ENCODE peak calls at places on chromosomes 3 and 15, in nine cellular contexts. C is stimulated activated CD4-positive, alpha-beta T cell treated with anti-CD3 and anti-CD28 coated beads, TNF-alpha, amount 100 ng/mL, for 4 hours; D is hepatic stellate cell; S is M059J; X is MV-4-11; A is stimulated activated CD8-positive, alpha-beta memory T cell treated with anti-CD3 and anti-CD28 coated beads, Interleukin-12 subunit alpha, Interleukin-12 subunit beta, amount 100 ng/mL, for 1 hour; B is osteocyte; R is GM12891; G is GM04504. O is an unnamed sample.
A peak's percentile ranks its signal among the peaks of the same experiment; 100 is the strongest.

GRCh38 chr15:26561994-26562730 is 210.7 kb downstream of the GABRB3 start:
- DNase-seq in C (no peak), D (no peak), S (no peak), X (no peak), A (no peak), B (no peak), R (no peak), G (no peak), O (no peak)

GRCh38 chr3:117252208-117252607 is 542.6 kb downstream of the TUSC7 start:
- DNase-seq in C (no peak), D (no peak), S (peak; percentile 1), X (no peak), A (no peak), B (no peak), R (no peak), G (no peak), O (no peak)

GRCh38 chr3:14877404-14877803 is 58.6 kb downstream of the FGD5 start:
- DNase-seq in C (no peak), D (no peak), S (no peak), X (no peak), A (no peak), B (no peak), R (no peak), G (no peak), O (no peak)

GRCh38 chr15:98433302-98433701 is 215.0 kb upstream of the IGF1R start:
- DNase-seq in C (no peak), D (no peak), S (peak; percentile 29), X (no peak), A (no peak), B (no peak), R (no peak), G (peak; percentile 17), O (no peak)

GRCh38 chr3:107962946-107963345 is 127.9 kb downstream of the CD47 start:
- DNase-seq in C (no peak), D (no peak), S (peak; percentile 79), X (no peak), A (no peak), B (no peak), R (no peak), G (no peak), O (no peak)

GRCh38 chr15:58520464-58520863 is 88.7 kb downstream of the LIPC start:
- DNase-seq in C (no peak), D (no peak), S (no peak), X (peak; percentile 9), A (no peak), B (no peak), R (no peak), G (no peak), O (no peak)

GRCh38 chr15:62492900-62493299 is 327.8 kb upstream of the C2CD4B start:
- DNase-seq in C (no peak), D (no peak), S (no peak), X (no peak), A (no peak), B (no peak), R (no peak), G (no peak), O (no peak)

GRCh38 chr3:176795897-176796296 is 401.4 kb downstream of the TBL1XR1 start:
- DNase-seq in C (no peak), D (no peak), S (peak; percentile 20), X (no peak), A (no peak), B (no peak), R (no peak), G (no peak), O (no peak)

GRCh38 chr3:170021083-170021482 is 16.7 kb upstream of the GPR160 start:
- DNase-seq in C (no peak), D (no peak), S (no peak), X (peak; percentile 34), A (no peak), B (no peak), R (no peak), G (no peak), O (no peak)

GRCh38 chr3:175956964-175957363 is 1097.8 kb downstream of the NAALADL2 start:
- DNase-seq in C (no peak), D (no peak), S (peak; percentile 29), X (peak; percentile 57), A (no peak), B (no peak), R (no peak), G (no peak), O (no peak)

GRCh38 chr3:13233487-13234154 is 160.4 kb upstream of the IQSEC1 start:
- DNase-seq in C (no peak), D (no peak), S (no peak), X (no peak), A (no peak), B (no peak), R (peak; percentile 44), G (no peak), O (no peak)